ENCODE peak calls at places on chromosomes 4 and X, in nine cellular contexts. F, Z, S, W, V, I, A, C and Y are unnamed samples.

GRCh38 chrX:70554523-70554922 is 109.9 kb downstream of the DLG3 start:
- DNase-seq in C (no peak), F (no peak), A (no peak), W (no peak), S (no peak), I (no peak), Z (no peak), V (no peak), Y (no peak)

GRCh38 chr4:99815597-99816011 is 1.0 kb upstream of the DAPP1 start:
- DNase-seq in W (no peak), A (no peak), C (no peak), Z (no peak), V (no peak), F (peak), S (peak), I (no peak), Y (no peak)

GRCh38 chrX:135632353-135632752 is 81.1 kb upstream of the CT45A1 start:
- DNase-seq in W (no peak), V (no peak), A (no peak), F (no peak), I (peak), Z (no peak), S (no peak), C (no peak), Y (no peak)

GRCh38 chr4:124890522-124890921 is 178.0 kb upstream of the ANKRD50 start:
- DNase-seq in C (no peak), F (no peak), A (no peak), Z (no peak), V (no peak), W (no peak), I (no peak), S (no peak), Y (no peak)

GRCh38 chrX:17521871-17522693 is 147.1 kb downstream of the NHS start:
- DNase-seq in W (peak), F (no peak), V (peak), A (peak), C (no peak), I (no peak), S (no peak), Z (no peak), Y (no peak)

GRCh38 chrX:75546724-75547123 is 23.9 kb upstream of the ZDHHC15 start:
- DNase-seq in F (no peak), I (no peak), Z (no peak), C (no peak), S (no peak), W (no peak), A (no peak), V (no peak), Y (no peak)

GRCh38 chr4:139789096-139789495 is 123.5 kb downstream of the MGST2 start:
- DNase-seq in Z (no peak), W (no peak), I (no peak), C (no peak), S (no peak), A (no peak), V (no peak), F (no peak), Y (no peak)

GRCh38 chrX:140389331-140389730 is 115.5 kb downstream of the SOX3 start:
- DNase-seq in I (no peak), V (no peak), Z (no peak), C (no peak), A (no peak), W (no peak), F (peak), S (no peak), Y (no peak)

GRCh38 chr4:3284734-3285557 is 7.9 kb upstream of the RGS12 start:
- DNase-seq in W (no peak), A (no peak), V (no peak), C (no peak), S (no peak), I (no peak), Z (no peak), F (peak), Y (peak)

GRCh38 chr4:88613417-88613875 is 21.2 kb downstream of the HERC3 start:
- DNase-seq in F (no peak), C (no peak), V (no peak), A (no peak), W (no peak), I (no peak), S (no peak), Z (no peak), Y (no peak)

GRCh38 chr4:17997129-17997528 is 24.4 kb downstream of the LCORL start:
- DNase-seq in I (no peak), V (no peak), F (no peak), C (no peak), A (no peak), W (no peak), Z (no peak), S (no peak), Y (no peak)
- TF ChIP-seq EP300 in I (no peak), V (no peak), F (no peak), C (no peak), A (no peak), W (no peak), Z (no peak), S (no peak), Y (no peak)

GRCh38 chr4:66372706-66373105 is 702.4 kb upstream of the EPHA5 start:
- DNase-seq in W (no peak), V (no peak), F (no peak), Z (no peak), S (no peak), I (no peak), A (no peak), C (no peak), Y (no peak)
- TF ChIP-seq EP300 in W (no peak), V (no peak), F (no peak), Z (no peak), S (no peak), I (no peak), A (no peak), C (no peak), Y (no peak)

GRCh38 chrX:84044051-84044450 is 143.9 kb downstream of the RPS6KA6 start:
- DNase-seq in Z (no peak), F (no peak), A (no peak), W (no peak), S (no peak), V (no peak), I (no peak), C (no peak), Y (no peak)
- TF ChIP-seq EP300 in Z (no peak), F (no peak), A (no peak), W (no peak), S (no peak), V (no peak), I (no peak), C (no peak), Y (no peak)

DNA sequence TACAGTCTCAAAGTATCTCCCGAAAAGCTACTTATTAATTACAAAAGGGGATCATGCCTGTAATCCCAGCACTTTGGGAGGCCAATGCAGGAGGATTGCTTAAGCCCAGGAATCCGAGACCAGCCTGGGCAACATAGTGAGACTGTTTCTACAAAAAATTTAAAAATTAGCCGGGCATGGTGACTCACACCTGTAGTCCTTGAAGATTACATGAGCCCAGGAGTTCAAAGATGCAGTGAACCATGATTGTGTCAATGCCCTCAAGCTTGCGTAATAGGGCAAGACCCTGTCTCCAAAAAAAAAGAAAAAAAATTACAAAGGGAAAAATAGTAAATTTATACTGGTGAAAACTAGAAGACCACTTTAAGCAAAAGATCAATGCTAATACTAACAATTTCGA is 3.3 kb upstream of the PORCN start:
- DNase-seq in V (no peak), A (no peak), F (no peak), I (no peak), W (no peak), C (no peak), S (peak), Z (no peak), Y (no peak)
- TF ChIP-seq EP300 in V (no peak), A (no peak), F (no peak), I (no peak), W (no peak), C (no peak), S (no peak), Z (no peak), Y (no peak)

GRCh38 chr4:108884596-108884995 is 121.7 kb upstream of the ETNPPL start:
- DNase-seq in A (no peak), W (no peak), I (no peak), V (no peak), S (no peak), F (no peak), Z (no peak), C (no peak), Y (no peak)
- TF ChIP-seq EP300 in A (no peak), W (no peak), I (no peak), V (no peak), S (no peak), F (no peak), Z (no peak), C (no peak), Y (no peak)

DNA sequence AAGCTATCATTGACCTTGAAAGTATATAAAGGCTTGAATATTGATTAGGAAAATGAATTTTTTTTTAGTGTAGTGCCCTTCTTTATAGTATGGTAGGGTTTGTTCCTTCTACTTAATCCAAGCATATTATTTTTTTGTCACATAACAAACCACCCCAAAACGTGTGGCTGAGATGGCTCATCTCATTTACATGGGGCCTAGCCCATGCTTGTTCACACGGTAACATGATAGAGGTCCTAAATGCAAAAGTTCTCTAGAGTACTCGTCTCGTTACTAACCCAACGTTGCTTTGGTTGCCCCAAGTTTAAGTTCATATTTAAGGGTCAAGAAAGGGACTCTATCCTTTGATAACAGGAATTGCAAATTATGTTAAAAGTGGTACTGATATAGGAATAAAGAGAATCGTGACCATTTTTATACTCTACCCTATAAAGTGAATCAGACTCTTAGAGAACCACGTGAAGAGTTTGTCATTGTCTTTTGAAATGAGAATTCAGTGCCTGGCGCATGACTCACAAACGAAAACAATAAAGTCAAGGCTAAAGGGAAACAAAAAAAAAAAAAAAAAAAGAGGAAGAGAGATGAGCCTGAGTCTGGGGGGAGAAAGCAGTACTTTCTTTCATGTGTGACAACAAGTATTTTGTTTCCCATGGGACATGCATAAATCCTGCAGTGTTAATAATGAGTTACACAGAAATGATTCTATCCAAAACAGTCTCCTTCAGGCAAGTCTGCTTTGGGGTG is 402.8 kb upstream of the NWD2 start:
- DNase-seq in Z (no peak), V (no peak), W (no peak), S (no peak), C (no peak), F (no peak), A (no peak), I (peak), Y (no peak)
- TF ChIP-seq EP300 in Z (no peak), V (no peak), W (no peak), S (no peak), C (no peak), F (no peak), A (no peak), I (peak), Y (no peak)

GRCh38 chrX:40573763-40574162 is 7.0 kb upstream of the ATP6AP2 start:
- DNase-seq in V (no peak), C (no peak), Z (no peak), A (no peak), I (no peak), F (no peak), W (no peak), S (peak), Y (no peak)
- TF ChIP-seq EP300 in V (no peak), C (no peak), Z (no peak), A (no peak), I (no peak), F (no peak), W (no peak), S (no peak), Y (no peak)

GRCh38 chr4:140877781-140878180 is 121.6 kb upstream of the TBC1D9 start:
- DNase-seq in W (no peak), S (no peak), C (no peak), V (no peak), Z (no peak), I (no peak), A (no peak), F (no peak), Y (no peak)
- TF ChIP-seq EP300 in W (no peak), S (no peak), C (no peak), V (no peak), Z (no peak), I (no peak), A (no peak), F (no peak), Y (no peak)

DNA sequence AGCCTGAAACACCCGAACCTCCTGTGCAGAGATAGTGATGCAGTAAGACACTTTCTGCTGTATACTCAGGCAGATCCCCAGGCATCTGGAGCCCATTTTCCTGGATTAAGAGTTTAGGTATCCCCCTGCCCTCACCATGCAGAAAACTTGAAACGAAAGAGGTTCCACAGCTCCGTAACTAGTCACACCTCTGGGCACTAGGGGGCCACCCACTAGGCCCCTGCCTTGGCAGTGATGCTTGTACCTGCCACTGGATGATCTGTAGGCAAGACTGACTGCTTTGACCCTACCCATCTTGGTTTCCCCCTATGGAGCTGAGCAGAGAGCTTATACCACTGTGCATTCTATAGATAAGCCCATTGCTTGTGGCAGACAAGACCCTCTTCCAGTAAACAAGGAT is 940.6 kb downstream of the PCDH19 start:
- DNase-seq in S (no peak), C (no peak), A (no peak), I (no peak), W (no peak), F (no peak), Z (no peak), V (no peak), Y (no peak)
- TF ChIP-seq EP300 in S (no peak), C (no peak), A (no peak), I (no peak), W (no peak), F (no peak), Z (no peak), V (no peak), Y (no peak)